ENCODE peak calls at places on chromosomes 2 and 18, in five cellular contexts. W is HCT116, H is kidney, C is IMR-90, K is SK-N-SH. G is an unnamed sample.

GRCh38 chr2:173198338-173198737 is 122.7 kb downstream of the MAP3K20 start:
- DNase-seq in W (no peak), H (no peak), C (no peak), K (no peak), G (no peak)

GRCh38 chr2:71646028-71646427 is 192.7 kb downstream of the DYSF start:
- DNase-seq in W (no peak), H (no peak), C (peak), K (no peak), G (no peak)

GRCh38 chr2:44189104-44189503 is 20.4 kb downstream of the PPM1B start:
- DNase-seq in W (no peak), H (no peak), C (no peak), K (no peak), G (no peak)

GRCh38 chr2:233566141-233566956 is at the start of gene USP40:
- DNase-seq in W (peak), H (peak), C (peak), K (peak), G (peak)

GRCh38 chr2:122389694-122390093 is 634.2 kb downstream of the TSN start:
- DNase-seq in W (no peak), H (no peak), C (no peak), K (no peak), G (no peak)

GRCh38 chr2:212264227-212264626 is 274.4 kb downstream of the ERBB4 start:
- DNase-seq in W (no peak), H (no peak), C (no peak), K (no peak), G (no peak)

GRCh38 chr2:121257476-121257831 is 27.5 kb downstream of the TFCP2L1 start:
- DNase-seq in W (no peak), H (no peak), C (no peak), K (no peak), G (no peak)

GRCh38 chr18:26086959-26087358 is 3.5 kb downstream of the SS18 start:
- DNase-seq in W (no peak), H (no peak), C (no peak), K (no peak), G (no peak)

GRCh38 chr18:408367-408766 is 92.1 kb downstream of the COLEC12 start:
- DNase-seq in W (no peak), H (no peak), C (no peak), K (no peak), G (peak)

GRCh38 chr18:54532962-54533361 is 58.1 kb upstream of the DYNAP start:
- DNase-seq in W (no peak), H (no peak), C (no peak), K (no peak), G (no peak)

GRCh38 chr2:127694986-127695385 is 6.3 kb upstream of the SFT2D3 start:
- DNase-seq in W (no peak), H (no peak), C (peak), K (no peak), G (no peak)

GRCh38 chr2:96541326-96541725 is 4.8 kb downstream of the ARID5A start:
- DNase-seq in W (no peak), H (no peak), C (peak), K (peak), G (no peak)

GRCh38 chr2:162324953-162325352 is 6.5 kb upstream of the IFIH1 start:
- DNase-seq in W (no peak), H (no peak), C (no peak), K (no peak), G (no peak)

GRCh38 chr2:96261328-96262003 is 4.3 kb downstream of the TMEM127 start:
- DNase-seq in W (no peak), H (peak), C (no peak), K (no peak), G (no peak)

GRCh38 chr2:8609357-8609804 is 72.5 kb upstream of the ID2 start:
- DNase-seq in W (no peak), H (no peak), C (no peak), K (no peak), G (no peak)

GRCh38 chr2:230124235-230124634 is 55.5 kb upstream of the SLC16A14 start:
- DNase-seq in W (no peak), H (no peak), C (no peak), K (no peak), G (no peak)

GRCh38 chr2:86383844-86384243 is 46.4 kb upstream of the REEP1 start:
- DNase-seq in W (no peak), H (no peak), C (peak), K (no peak), G (no peak)

GRCh38 chr2:215718890-215719289 is 283.0 kb upstream of the FN1 start:
- DNase-seq in W (no peak), H (no peak), C (no peak), K (no peak), G (no peak)

GRCh38 chr2:197972017-197972416 is 167.6 kb downstream of the PLCL1 start:
- DNase-seq in W (no peak), H (no peak), C (peak), K (no peak), G (peak)

GRCh38 chr2:215436705-215437570 is 1.1 kb upstream of the FN1 start:
- DNase-seq in W (no peak), H (no peak), C (no peak), K (no peak), G (no peak)

GRCh38 chr2:237465515-237466227 is 21.4 kb upstream of the MLPH start:
- DNase-seq in W (peak), H (no peak), C (peak), K (no peak), G (no peak)

GRCh38 chr2:237464757-237465391 is 22.2 kb upstream of the MLPH start:
- DNase-seq in W (no peak), H (no peak), C (peak), K (no peak), G (no peak)

GRCh38 chr2:237471457-237472186 is 15.4 kb upstream of the MLPH start:
- DNase-seq in W (peak), H (no peak), C (peak), K (peak), G (no peak)

GRCh38 chr2:237467447-237468179 is 19.4 kb upstream of the MLPH start:
- DNase-seq in W (no peak), H (no peak), C (no peak), K (no peak), G (no peak)

DNA sequence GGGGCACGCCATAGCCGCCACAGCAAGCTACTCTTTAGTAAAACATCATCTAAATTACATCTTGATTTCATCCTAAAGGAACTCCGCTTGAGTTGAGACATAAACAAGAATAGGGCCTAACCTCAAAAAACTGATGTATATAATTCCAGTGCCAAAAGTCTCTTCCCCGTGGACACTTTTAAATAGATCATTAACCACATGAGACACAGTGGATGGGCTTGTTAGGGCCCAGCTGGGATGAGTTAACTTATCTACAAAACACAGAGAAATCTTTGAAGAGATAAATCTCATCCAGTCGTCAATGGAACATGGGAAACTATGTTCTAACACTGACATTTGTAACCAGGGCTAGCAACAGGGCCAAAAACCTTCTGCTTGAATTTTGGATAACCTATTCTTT is 20.8 kb upstream of the MLPH start:
- DNase-seq in W (no peak), H (no peak), C (peak), K (peak), G (no peak)
- H3K9ac ChIP-seq in W (no peak), H (no peak), C (peak), K (peak), G (no peak)

GRCh38 chr2:241479026-241479898 is 29.1 kb downstream of the STK25 start:
- DNase-seq in W (no peak), H (no peak), C (no peak), K (no peak), G (no peak)
- H3K9ac ChIP-seq in W (no peak), H (no peak), C (no peak), K (no peak), G (no peak)

GRCh38 chr2:237695201-237695780 is 67.9 kb downstream of the LRRFIP1 start:
- DNase-seq in W (peak), H (no peak), C (peak), K (no peak), G (peak)
- H3K9ac ChIP-seq in W (peak), H (peak), C (peak), K (peak), G (peak)

GRCh38 chr2:171923206-171923605 is 945 bp downstream of the HAT1 start:
- DNase-seq in W (peak), H (no peak), C (peak), K (no peak), G (no peak)
- H3K9ac ChIP-seq in W (peak), H (peak), C (peak), K (peak), G (peak)

G was measured in SK-N-MC.